ENCODE peak calls at places on chromosome 9, in five cellular contexts. One of them, this sample, is unnamed.

GRCh38 chr9:117927354-117927753 is 223.2 kb downstream of the TLR4 start:
- DNase-seq in upper lobe of right lung: no peak
- DNase-seq in HEK293T: no peak
- DNase-seq in mesendoderm: peak
- DNase-seq in activated naive CD4-positive, alpha-beta T cell treated with Interleukin-2 at 50 U/mL for 16 hours: no peak
- DNase-seq in this sample: no peak

GRCh38 chr9:93683331-93684134 is 107.1 kb downstream of the PHF2 start:
- DNase-seq in HEK293T: peak
- DNase-seq in mesendoderm: no peak
- DNase-seq in activated naive CD4-positive, alpha-beta T cell treated with Interleukin-2 at 50 U/mL for 16 hours: no peak
- DNase-seq in upper lobe of right lung: peak
- DNase-seq in this sample: no peak

GRCh38 chr9:4831119-4831518 is 38.4 kb downstream of the RCL1 start:
- DNase-seq in upper lobe of right lung: no peak
- DNase-seq in HEK293T: no peak
- DNase-seq in activated naive CD4-positive, alpha-beta T cell treated with Interleukin-2 at 50 U/mL for 16 hours: no peak
- DNase-seq in mesendoderm: peak
- DNase-seq in this sample: no peak

GRCh38 chr9:121464968-121465367 is 34.7 kb downstream of the GGTA1 start:
- DNase-seq in upper lobe of right lung: no peak
- DNase-seq in mesendoderm: no peak
- DNase-seq in activated naive CD4-positive, alpha-beta T cell treated with Interleukin-2 at 50 U/mL for 16 hours: no peak
- DNase-seq in HEK293T: no peak
- DNase-seq in this sample: no peak

GRCh38 chr9:75866273-75866871 is 24.1 kb upstream of the PCSK5 start:
- DNase-seq in activated naive CD4-positive, alpha-beta T cell treated with Interleukin-2 at 50 U/mL for 16 hours: peak
- DNase-seq in mesendoderm: peak
- DNase-seq in HEK293T: peak
- DNase-seq in upper lobe of right lung: no peak
- DNase-seq in this sample: peak

GRCh38 chr9:131836021-131836420 is 96.1 kb upstream of the RAPGEF1 start:
- DNase-seq in HEK293T: no peak
- DNase-seq in upper lobe of right lung: no peak
- DNase-seq in activated naive CD4-positive, alpha-beta T cell treated with Interleukin-2 at 50 U/mL for 16 hours: no peak
- DNase-seq in mesendoderm: no peak
- DNase-seq in this sample: no peak

GRCh38 chr9:106731910-106732309 is 131.1 kb upstream of the ZNF462 start:
- DNase-seq in HEK293T: no peak
- DNase-seq in activated naive CD4-positive, alpha-beta T cell treated with Interleukin-2 at 50 U/mL for 16 hours: no peak
- DNase-seq in mesendoderm: no peak
- DNase-seq in upper lobe of right lung: no peak
- DNase-seq in this sample: no peak

GRCh38 chr9:78115073-78115472 is 83.5 kb upstream of the GNAQ start:
- DNase-seq in mesendoderm: peak
- DNase-seq in activated naive CD4-positive, alpha-beta T cell treated with Interleukin-2 at 50 U/mL for 16 hours: no peak
- DNase-seq in upper lobe of right lung: no peak
- DNase-seq in HEK293T: peak
- DNase-seq in this sample: peak

GRCh38 chr9:16601991-16602390 is 268.5 kb downstream of the BNC2 start:
- DNase-seq in activated naive CD4-positive, alpha-beta T cell treated with Interleukin-2 at 50 U/mL for 16 hours: no peak
- DNase-seq in mesendoderm: peak
- DNase-seq in HEK293T: no peak
- DNase-seq in upper lobe of right lung: no peak
- DNase-seq in this sample: no peak

GRCh38 chr9:79623799-79624721 is 52.3 kb downstream of the TLE4 start:
- DNase-seq in activated naive CD4-positive, alpha-beta T cell treated with Interleukin-2 at 50 U/mL for 16 hours: peak
- DNase-seq in upper lobe of right lung: peak
- DNase-seq in mesendoderm: peak
- DNase-seq in HEK293T: peak
- DNase-seq in this sample: peak

GRCh38 chr9:7983361-7983974 is 183.9 kb upstream of the DMAC1 start:
- DNase-seq in mesendoderm: no peak
- DNase-seq in upper lobe of right lung: no peak
- DNase-seq in activated naive CD4-positive, alpha-beta T cell treated with Interleukin-2 at 50 U/mL for 16 hours: no peak
- DNase-seq in HEK293T: no peak
- DNase-seq in this sample: no peak

GRCh38 chr9:82191082-82191481 is 202.5 kb downstream of the SPATA31D1 start:
- DNase-seq in HEK293T: no peak
- DNase-seq in activated naive CD4-positive, alpha-beta T cell treated with Interleukin-2 at 50 U/mL for 16 hours: no peak
- DNase-seq in mesendoderm: no peak
- DNase-seq in upper lobe of right lung: no peak
- DNase-seq in this sample: no peak

GRCh38 chr9:17472126-17472525 is 106.7 kb upstream of the SH3GL2 start:
- DNase-seq in HEK293T: no peak
- DNase-seq in activated naive CD4-positive, alpha-beta T cell treated with Interleukin-2 at 50 U/mL for 16 hours: no peak
- DNase-seq in mesendoderm: no peak
- DNase-seq in upper lobe of right lung: no peak
- DNase-seq in this sample: no peak

GRCh38 chr9:129704797-129705196 is 39.4 kb downstream of the PRRX2 start:
- DNase-seq in upper lobe of right lung: no peak
- DNase-seq in HEK293T: no peak
- DNase-seq in mesendoderm: no peak
- DNase-seq in activated naive CD4-positive, alpha-beta T cell treated with Interleukin-2 at 50 U/mL for 16 hours: no peak
- DNase-seq in this sample: no peak

GRCh38 chr9:130498918-130499698 is 54.3 kb downstream of the ASS1 start:
- DNase-seq in HEK293T: no peak
- DNase-seq in upper lobe of right lung: no peak
- DNase-seq in mesendoderm: no peak
- DNase-seq in activated naive CD4-positive, alpha-beta T cell treated with Interleukin-2 at 50 U/mL for 16 hours: no peak
- DNase-seq in this sample: no peak

GRCh38 chr9:84761137-84761808 is 91.7 kb downstream of the NTRK2 start:
- DNase-seq in mesendoderm: no peak
- DNase-seq in activated naive CD4-positive, alpha-beta T cell treated with Interleukin-2 at 50 U/mL for 16 hours: no peak
- DNase-seq in upper lobe of right lung: no peak
- DNase-seq in HEK293T: no peak
- DNase-seq in this sample: no peak

GRCh38 chr9:93117924-93118862 is 15.9 kb downstream of the NINJ1 start:
- DNase-seq in upper lobe of right lung: peak
- DNase-seq in activated naive CD4-positive, alpha-beta T cell treated with Interleukin-2 at 50 U/mL for 16 hours: no peak
- DNase-seq in mesendoderm: no peak
- DNase-seq in HEK293T: no peak
- DNase-seq in this sample: no peak

GRCh38 chr9:129237195-129237611 is 59.1 kb upstream of the IER5L start:
- DNase-seq in upper lobe of right lung: no peak
- DNase-seq in activated naive CD4-positive, alpha-beta T cell treated with Interleukin-2 at 50 U/mL for 16 hours: peak
- DNase-seq in HEK293T: no peak
- DNase-seq in mesendoderm: peak
- DNase-seq in this sample: peak

GRCh38 chr9:134724912-134725604 is 83.5 kb downstream of the COL5A1 start:
- DNase-seq in upper lobe of right lung: no peak
- DNase-seq in activated naive CD4-positive, alpha-beta T cell treated with Interleukin-2 at 50 U/mL for 16 hours: no peak
- DNase-seq in HEK293T: no peak
- DNase-seq in mesendoderm: no peak
- DNase-seq in this sample: no peak

GRCh38 chr9:18761742-18762141 is 271.3 kb downstream of the SAXO1 start:
- DNase-seq in HEK293T: no peak
- DNase-seq in upper lobe of right lung: no peak
- DNase-seq in activated naive CD4-positive, alpha-beta T cell treated with Interleukin-2 at 50 U/mL for 16 hours: no peak
- DNase-seq in mesendoderm: peak
- DNase-seq in this sample: no peak

GRCh38 chr9:133186736-133187135 is 22.3 kb downstream of the OBP2B start:
- DNase-seq in activated naive CD4-positive, alpha-beta T cell treated with Interleukin-2 at 50 U/mL for 16 hours: no peak
- DNase-seq in HEK293T: no peak
- DNase-seq in mesendoderm: no peak
- DNase-seq in upper lobe of right lung: peak
- DNase-seq in this sample: no peak

GRCh38 chr9:20552874-20553624 is 69.2 kb downstream of the MLLT3 start:
- DNase-seq in mesendoderm: no peak
- DNase-seq in upper lobe of right lung: no peak
- DNase-seq in HEK293T: no peak
- DNase-seq in activated naive CD4-positive, alpha-beta T cell treated with Interleukin-2 at 50 U/mL for 16 hours: no peak
- DNase-seq in this sample: peak

GRCh38 chr9:120308495-120308894 is 271.5 kb downstream of the CDK5RAP2 start:
- DNase-seq in HEK293T: no peak
- DNase-seq in activated naive CD4-positive, alpha-beta T cell treated with Interleukin-2 at 50 U/mL for 16 hours: no peak
- DNase-seq in mesendoderm: peak
- DNase-seq in upper lobe of right lung: no peak
- DNase-seq in this sample: no peak

GRCh38 chr9:14542071-14542470 is 151.2 kb downstream of the ZDHHC21 start:
- DNase-seq in HEK293T: no peak
- DNase-seq in activated naive CD4-positive, alpha-beta T cell treated with Interleukin-2 at 50 U/mL for 16 hours: no peak
- DNase-seq in mesendoderm: no peak
- DNase-seq in upper lobe of right lung: no peak
- DNase-seq in this sample: no peak